ENCODE peak calls at places on chromosomes 13 and 19, in five cellular contexts. S is aorta; A is naive thymus-derived CD8-positive, alpha-beta T cell; D is activated naive CD4-positive, alpha-beta T cell; G is cerebellar nuclear complex. P is an unnamed sample.

GRCh38 chr13:59609421-59609820 is 554.3 kb downstream of the DIAPH3 start:
- DNase-seq in S (no peak), A (no peak), D (no peak), G (no peak), P (no peak)

GRCh38 chr19:41302624-41303351 is 7.2 kb upstream of the CCDC97 start:
- DNase-seq in S (peak), A (peak), D (peak), G (no peak), P (no peak)

GRCh38 chr13:94666065-94666464 is 46.3 kb downstream of the SOX21 start:
- DNase-seq in S (no peak), A (no peak), D (no peak), G (no peak), P (peak)

GRCh38 chr13:39016789-39017188 is 21.1 kb downstream of the PROSER1 start:
- DNase-seq in S (no peak), A (peak), D (no peak), G (no peak), P (peak)

GRCh38 chr19:43798546-43799409 is 3.5 kb downstream of the LYPD5 start:
- DNase-seq in S (no peak), A (peak), D (peak), G (no peak), P (peak)

GRCh38 chr13:106597759-106598395 is 29.9 kb upstream of the ARGLU1 start:
- DNase-seq in S (no peak), A (no peak), D (no peak), G (no peak), P (no peak)

GRCh38 chr19:46613525-46613924 is 11.4 kb downstream of the PTGIR start:
- DNase-seq in S (peak), A (no peak), D (no peak), G (no peak), P (no peak)

GRCh38 chr19:18392417-18392816 is 5.0 kb downstream of the LRRC25 start:
- DNase-seq in S (no peak), A (no peak), D (no peak), G (no peak), P (no peak)

GRCh38 chr13:24032674-24033073 is 127.8 kb upstream of the SPATA13 start:
- DNase-seq in S (no peak), A (no peak), D (no peak), G (no peak), P (no peak)

GRCh38 chr13:23510979-23511735 is 59.1 kb upstream of the TNFRSF19 start:
- DNase-seq in S (no peak), A (no peak), D (no peak), G (no peak), P (peak)

GRCh38 chr19:15962319-15962718 is 13.5 kb downstream of the OR10H4 start:
- DNase-seq in S (no peak), A (no peak), D (no peak), G (no peak), P (no peak)

GRCh38 chr13:87671031-87671823 is at the start of gene SLITRK5:
- DNase-seq in S (peak), A (peak), D (no peak), G (peak), P (peak)

GRCh38 chr13:39767791-39768564 is 112.5 kb downstream of the COG6 start:
- DNase-seq in S (no peak), A (no peak), D (no peak), G (no peak), P (no peak)

GRCh38 chr13:94520001-94520400 is 40.5 kb upstream of the DCT start:
- DNase-seq in S (no peak), A (no peak), D (no peak), G (no peak), P (no peak)

GRCh38 chr13:102198418-102199322 is 203.2 kb downstream of the FGF14 start:
- DNase-seq in S (no peak), A (no peak), D (no peak), G (no peak), P (peak)

GRCh38 chr13:105363747-105364177 is 1171.7 kb downstream of the EFNB2 start:
- DNase-seq in S (no peak), A (no peak), D (no peak), G (no peak), P (no peak)

GRCh38 chr19:12647490-12648071 is 19.0 kb downstream of the MAN2B1 start:
- DNase-seq in S (peak), A (no peak), D (no peak), G (no peak), P (peak)

GRCh38 chr19:27765912-27766725 is 1446.8 kb downstream of the UQCRFS1 start:
- DNase-seq in S (no peak), A (no peak), D (no peak), G (no peak), P (no peak)

GRCh38 chr19:17246681-17247425 is 1.1 kb upstream of the NR2F6 start:
- DNase-seq in S (no peak), A (no peak), D (no peak), G (no peak), P (peak)

GRCh38 chr19:31353826-31354225 is 4.6 kb upstream of the TSHZ3 start:
- DNase-seq in S (no peak), A (no peak), D (no peak), G (no peak), P (no peak)

GRCh38 chr13:23645851-23646250 is 75.6 kb downstream of the TNFRSF19 start:
- DNase-seq in S (no peak), A (no peak), D (no peak), G (no peak), P (no peak)

GRCh38 chr13:30192320-30193093 is 114.8 kb downstream of the KATNAL1 start:
- DNase-seq in S (no peak), A (no peak), D (no peak), G (no peak), P (no peak)

GRCh38 chr13:113962975-113963374 is 10.9 kb downstream of the C13orf46 start:
- DNase-seq in S (peak), A (no peak), D (no peak), G (no peak), P (no peak)

GRCh38 chr19:17302391-17303166 is 646 bp downstream of the ABHD8 start:
- DNase-seq in S (peak), A (peak), D (no peak), G (no peak), P (peak)

GRCh38 chr19:41862445-41862986 is 2.5 kb downstream of the RPS19 start:
- DNase-seq in S (no peak), A (no peak), D (no peak), G (no peak), P (no peak)

GRCh38 chr19:49431330-49431749 is 6.2 kb downstream of the GFY start:
- DNase-seq in S (no peak), A (peak), D (no peak), G (no peak), P (no peak)

GRCh38 chr19:10776900-10777650 is 58.9 kb downstream of the TMED1 start:
- DNase-seq in S (no peak), A (no peak), D (no peak), G (no peak), P (no peak)

GRCh38 chr19:30102666-30103065 is 160.6 kb downstream of the URI1 start:
- DNase-seq in S (no peak), A (no peak), D (no peak), G (no peak), P (no peak)

GRCh38 chr19:5178841-5179625 is 161.6 kb downstream of the PTPRS start:
- DNase-seq in S (no peak), A (no peak), D (no peak), G (no peak), P (no peak)

GRCh38 chr19:10812196-10812595 is 23.8 kb downstream of the TMED1 start:
- DNase-seq in S (no peak), A (no peak), D (no peak), G (no peak), P (no peak)

GRCh38 chr19:47752440-47753211 is 7.3 kb downstream of the NOP53 start:
- DNase-seq in S (no peak), A (peak), D (no peak), G (no peak), P (no peak)

GRCh38 chr13:109687559-109688448 is 98.6 kb downstream of the IRS2 start:
- DNase-seq in S (no peak), A (no peak), D (no peak), G (no peak), P (no peak)

GRCh38 chr19:18220632-18221275 is 5.5 kb downstream of the PDE4C start:
- DNase-seq in S (no peak), A (no peak), D (no peak), G (no peak), P (no peak)

GRCh38 chr13:51589793-51590192 is 5.5 kb downstream of the WDFY2 start:
- DNase-seq in S (no peak), A (no peak), D (no peak), G (no peak), P (no peak)

GRCh38 chr19:49682274-49682673 is 5.2 kb downstream of the PRMT1 start:
- DNase-seq in S (no peak), A (no peak), D (no peak), G (no peak), P (no peak)

P was measured in bronchial epithelial cell.